ENCODE peak calls at places on chromosomes 12 and 14, in five cellular contexts. X, H, E, R and J are unnamed samples.

GRCh38 chr12:64169999-64170398 is 52.1 kb downstream of the KICS2 start:
- DNase-seq in X (no peak), H (no peak), E (no peak), R (no peak), J (no peak)

GRCh38 chr14:50785506-50786063 is 45.4 kb downstream of the NIN start:
- DNase-seq in X (no peak), H (no peak), E (no peak), R (no peak), J (no peak)

GRCh38 chr12:78560633-78561032 is 303.9 kb upstream of the SYT1 start:
- DNase-seq in X (no peak), H (no peak), E (no peak), R (no peak), J (no peak)

GRCh38 chr12:13313886-13314285 is 117.4 kb downstream of the EMP1 start:
- DNase-seq in X (no peak), H (no peak), E (no peak), R (no peak), J (no peak)

GRCh38 chr12:25328082-25328712 is 77.5 kb upstream of the KRAS start:
- DNase-seq in X (no peak), H (no peak), E (no peak), R (no peak), J (no peak)

GRCh38 chr12:57626111-57626928 is 6.7 kb downstream of the B4GALNT1 start:
- DNase-seq in X (no peak), H (no peak), E (peak), R (no peak), J (no peak)

GRCh38 chr14:76208340-76208739 is 56.6 kb downstream of the GPATCH2L start:
- DNase-seq in X (no peak), H (no peak), E (no peak), R (no peak), J (no peak)

GRCh38 chr14:74324945-74325361 is 22.2 kb upstream of the ABCD4 start:
- DNase-seq in X (no peak), H (no peak), E (no peak), R (peak), J (no peak)

GRCh38 chr14:56173360-56173922 is 55.2 kb downstream of the PELI2 start:
- DNase-seq in X (no peak), H (no peak), E (no peak), R (no peak), J (no peak)

GRCh38 chr12:3752741-3753486 is at the start of gene CRACR2A:
- DNase-seq in X (peak), H (peak), E (peak), R (peak), J (peak)

GRCh38 chr12:50246873-50247612 is 36.3 kb downstream of the LIMA1 start:
- DNase-seq in X (peak), H (peak), E (peak), R (no peak), J (peak)

GRCh38 chr14:92493024-92493423 is 20.6 kb upstream of the RIN3 start:
- DNase-seq in X (no peak), H (no peak), E (no peak), R (no peak), J (no peak)

GRCh38 chr12:111428728-111429175 is 23.0 kb downstream of the SH2B3 start:
- DNase-seq in X (no peak), H (no peak), E (no peak), R (no peak), J (peak)

GRCh38 chr14:55301722-55302121 is 30.5 kb downstream of the FBXO34 start:
- DNase-seq in X (no peak), H (peak), E (no peak), R (peak), J (no peak)

GRCh38 chr12:124548854-124549378 is 18.5 kb downstream of the NCOR2 start:
- DNase-seq in X (no peak), H (peak), E (peak), R (peak), J (peak)

GRCh38 chr14:97218713-97219355 is 421.7 kb downstream of the VRK1 start:
- DNase-seq in X (no peak), H (no peak), E (no peak), R (peak), J (no peak)

GRCh38 chr14:105028251-105028927 is 7.5 kb upstream of the CDCA4 start:
- DNase-seq in X (no peak), H (no peak), E (no peak), R (no peak), J (no peak)

GRCh38 chr12:124777399-124778372 is 86.0 kb downstream of the SCARB1 start:
- DNase-seq in X (no peak), H (peak), E (no peak), R (no peak), J (no peak)

DNA sequence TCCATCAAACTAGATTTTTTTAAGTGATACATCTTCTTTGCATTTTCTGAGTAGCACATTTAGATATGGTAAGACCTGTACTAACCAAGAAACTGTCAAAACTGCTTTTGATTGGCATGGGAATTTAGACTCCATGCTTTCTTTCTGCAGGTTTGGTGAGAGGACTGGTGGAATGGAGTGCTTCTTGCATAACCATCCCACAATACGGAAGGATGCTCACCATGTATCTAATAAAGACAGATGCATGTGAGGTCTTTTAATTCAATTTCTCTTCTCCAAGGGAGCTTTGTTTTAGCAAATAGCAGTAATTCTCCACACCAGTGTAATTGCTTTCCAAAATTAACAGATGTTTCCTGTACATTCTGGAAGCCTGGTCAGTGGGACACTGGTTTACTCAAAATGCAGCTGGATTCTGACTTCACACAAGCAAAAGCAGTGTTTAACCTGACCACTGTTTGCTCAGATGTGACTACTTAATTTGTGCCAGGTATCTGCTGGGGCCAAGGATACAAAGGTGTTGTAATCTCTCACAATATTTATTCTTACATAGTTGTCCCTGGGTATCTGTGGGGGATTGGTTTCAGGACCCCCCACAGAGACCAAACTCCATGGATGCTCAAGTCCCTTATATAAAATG is 26.1 kb downstream of the FGD6 start:
- DNase-seq in X (no peak), H (no peak), E (no peak), R (no peak), J (no peak)
- H3K4me3 ChIP-seq in X (no peak), H (no peak), E (no peak), R (no peak), J (no peak)

DNA sequence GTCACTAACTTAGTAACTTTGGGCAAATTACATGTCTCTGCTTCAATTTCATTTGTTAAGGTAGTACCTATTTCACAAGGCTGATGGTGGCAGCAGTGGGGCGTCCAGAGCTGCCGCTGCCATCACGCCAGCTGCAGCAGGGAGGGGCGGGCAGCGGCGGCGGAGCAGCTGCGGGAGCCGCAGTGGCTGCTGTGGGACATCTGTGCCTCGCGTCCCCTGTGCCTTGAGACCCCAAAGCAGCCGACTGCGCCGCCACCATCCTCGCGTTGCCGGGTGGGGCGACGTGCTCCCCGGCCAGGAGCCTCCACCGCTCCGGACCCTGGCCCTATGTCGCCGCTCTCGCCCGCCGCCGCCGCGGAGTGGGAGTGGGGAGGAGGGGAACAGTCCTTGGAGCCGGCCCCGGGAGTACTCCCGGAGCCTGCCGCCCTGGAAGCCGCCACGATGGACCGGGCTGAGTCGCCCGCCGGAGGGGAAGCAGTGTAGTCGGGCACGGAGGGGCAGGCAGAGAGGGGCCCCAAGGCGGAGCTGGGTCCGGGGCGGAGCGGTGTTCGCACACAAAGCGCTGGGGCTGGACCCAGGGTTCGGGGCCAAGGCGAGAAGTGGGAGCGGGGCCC is 51.4 kb downstream of the A2M start:
- DNase-seq in X (peak), H (peak), E (peak), R (peak), J (peak)
- H3K27ac ChIP-seq in X (peak), H (peak), E (peak), R (no peak), J (peak)

GRCh38 chr12:53466640-53467039 is 14.7 kb downstream of the PCBP2 start:
- DNase-seq in X (no peak), H (peak), E (no peak), R (no peak), J (no peak)

GRCh38 chr12:53465679-53466078 is 13.8 kb downstream of the PCBP2 start:
- DNase-seq in X (no peak), H (no peak), E (no peak), R (no peak), J (no peak)

GRCh38 chr12:53467880-53468279 is 16.0 kb downstream of the PCBP2 start:
- DNase-seq in X (no peak), H (no peak), E (no peak), R (no peak), J (no peak)

GRCh38 chr12:53467082-53467481 is 15.2 kb downstream of the PCBP2 start:
- DNase-seq in X (no peak), H (no peak), E (no peak), R (no peak), J (no peak)

GRCh38 chr12:53468286-53468685 is 16.4 kb downstream of the PCBP2 start:
- DNase-seq in X (no peak), H (no peak), E (no peak), R (no peak), J (no peak)
- TF ChIP-seq POLR2AphosphoS5 in X (no peak), H (no peak), E (no peak), R (no peak), J (no peak)

GRCh38 chr14:28911521-28911920 is 144.9 kb downstream of the FOXG1 start:
- DNase-seq in X (no peak), H (no peak), E (no peak), R (no peak), J (no peak)
- H3K4me3 ChIP-seq in X (no peak), H (no peak), E (no peak), R (no peak), J (no peak)

GRCh38 chr14:61380984-61381383 is 59.6 kb downstream of the PRKCH start:
- DNase-seq in X (no peak), H (no peak), E (no peak), R (no peak), J (no peak)
- H3K27ac ChIP-seq in X (no peak), H (no peak), E (no peak), R (no peak), J (no peak)

GRCh38 chr14:23078692-23079116 is 16.2 kb downstream of the ACIN1 start:
- DNase-seq in X (no peak), H (no peak), E (peak), R (no peak), J (peak)
- TF ChIP-seq POLR2AphosphoS5 in X (peak), H (peak), E (no peak), R (no peak), J (peak)